ENCODE peak calls at places on chromosomes 11 and 22, in four cellular contexts. I is GM12891, S is GM12878, A is K562. N is an unnamed sample.

GRCh38 chr22:33521879-33522665 is 398.2 kb downstream of the LARGE1 start:
- DNase-seq in I (no peak), S (no peak), A (no peak), N (no peak)

GRCh38 chr11:106152824-106153223 is 75.4 kb downstream of the AASDHPPT start:
- DNase-seq in I (no peak), S (no peak), A (no peak), N (no peak)

GRCh38 chr11:96096360-96096759 is 172.5 kb upstream of the MTMR2 start:
- DNase-seq in I (no peak), S (no peak), A (no peak), N (no peak)

GRCh38 chr11:79437981-79438630 is 2.7 kb downstream of the TENM4 start:
- DNase-seq in I (no peak), S (no peak), A (no peak), N (no peak)

GRCh38 chr11:44524751-44525171 is 40.7 kb upstream of the CD82 start:
- DNase-seq in I (no peak), S (no peak), A (no peak), N (no peak)

GRCh38 chr11:9708544-9708943 is 44.7 kb downstream of the SWAP70 start:
- DNase-seq in I (no peak), S (no peak), A (no peak), N (no peak)

GRCh38 chr11:102120437-102120935 is 10.2 kb downstream of the YAP1 start:
- DNase-seq in I (no peak), S (no peak), A (no peak), N (no peak)

GRCh38 chr22:21594865-21595452 is 27.4 kb downstream of the UBE2L3 start:
- DNase-seq in I (no peak), S (no peak), A (no peak), N (no peak)

GRCh38 chr22:27558658-27559371 is 242.7 kb downstream of the MN1 start:
- DNase-seq in I (no peak), S (no peak), A (no peak), N (no peak)

GRCh38 chr11:133833899-133834296 is 11.4 kb downstream of the SPATA19 start:
- DNase-seq in I (no peak), S (no peak), A (no peak), N (no peak)

GRCh38 chr22:22400099-22400498 is 108.4 kb downstream of the ZNF280B start:
- DNase-seq in I (no peak), S (no peak), A (peak), N (no peak)

GRCh38 chr11:62665630-62666258 is 632 bp downstream of the CSKMT start:
- DNase-seq in I (no peak), S (no peak), A (peak), N (peak)
- TF ChIP-seq SPI1 in I (no peak), S (no peak), A (no peak), N (no peak)

DNA sequence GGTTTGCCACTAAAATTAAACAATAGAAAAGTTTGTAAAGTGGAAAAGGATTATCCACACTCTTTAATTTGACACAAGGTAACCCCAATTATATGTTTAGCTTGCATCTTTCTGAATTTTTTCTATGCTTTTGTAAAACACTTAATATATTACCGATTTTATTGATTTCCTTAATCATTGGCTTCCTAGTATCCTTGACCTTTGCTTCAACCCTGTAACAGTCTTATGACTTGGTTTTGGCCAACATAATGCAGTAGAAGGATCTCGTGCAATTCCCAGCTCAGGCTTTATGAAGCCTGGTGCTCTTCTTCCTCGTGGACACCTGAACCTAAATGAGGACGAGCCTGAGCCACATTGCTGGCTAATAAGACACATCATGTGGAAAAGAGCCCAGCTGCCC is 23.6 kb upstream of the CASP4 start:
- DNase-seq in I (no peak), S (no peak), A (no peak), N (no peak)
- TF ChIP-seq SPI1 in I (no peak), S (no peak), A (no peak), N (no peak)

GRCh38 chr11:48095779-48096470 is 115.6 kb downstream of the PTPRJ start:
- DNase-seq in I (no peak), S (no peak), A (no peak), N (no peak)
- TF ChIP-seq SPI1 in I (no peak), S (no peak), A (no peak), N (no peak)

GRCh38 chr11:118286545-118286944 is 18.0 kb upstream of the CD3E start:
- DNase-seq in I (no peak), S (no peak), A (no peak), N (no peak)
- TF ChIP-seq SPI1 in I (no peak), S (no peak), A (no peak), N (no peak)

GRCh38 chr11:88179141-88179540 is 3.9 kb upstream of the RAB38 start:
- DNase-seq in I (no peak), S (peak), A (no peak), N (no peak)
- TF ChIP-seq SPI1 in I (no peak), S (no peak), A (no peak), N (no peak)

GRCh38 chr11:61935861-61936260 is 14.3 kb upstream of the BEST1 start:
- DNase-seq in I (no peak), S (no peak), A (no peak), N (no peak)
- TF ChIP-seq SPI1 in I (no peak), S (no peak), A (no peak), N (no peak)

GRCh38 chr11:75236062-75236461 is 4.5 kb upstream of the TPBGL start:
- DNase-seq in I (no peak), S (no peak), A (no peak), N (no peak)

GRCh38 chr11:75239551-75240290 is 853 bp upstream of the TPBGL start:
- DNase-seq in I (no peak), S (no peak), A (no peak), N (no peak)

GRCh38 chr11:75233688-75234295 is 6.8 kb upstream of the TPBGL start:
- DNase-seq in I (no peak), S (no peak), A (peak), N (peak)

GRCh38 chr11:75238595-75239245 is 1.9 kb upstream of the TPBGL start:
- DNase-seq in I (no peak), S (no peak), A (no peak), N (no peak)

DNA sequence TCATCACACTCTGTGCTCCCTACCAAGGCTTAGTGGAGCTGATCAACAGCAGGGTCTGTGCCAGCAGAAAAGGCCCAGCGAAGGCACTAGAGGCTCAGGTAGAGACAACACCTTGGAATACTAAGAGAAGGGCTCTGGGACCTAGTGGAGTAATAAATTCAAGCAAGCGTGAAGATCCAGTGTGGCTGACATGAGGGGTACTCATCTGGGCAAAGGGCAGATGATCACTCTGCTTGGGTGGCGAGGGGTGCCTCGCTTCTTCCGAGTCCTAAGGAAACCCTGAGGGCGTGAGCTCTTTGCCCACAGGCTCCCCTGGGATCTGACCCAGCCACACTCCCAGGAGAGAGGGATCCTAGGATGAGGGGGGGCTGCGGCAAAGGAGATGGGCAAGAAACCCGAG is 3.5 kb upstream of the TPBGL start:
- DNase-seq in I (no peak), S (no peak), A (no peak), N (no peak)
- TF ChIP-seq SPI1 in I (no peak), S (no peak), A (no peak), N (no peak)

GRCh38 chr11:109794501-109794900 is 298.7 kb upstream of the ZC3H12C start:
- DNase-seq in I (no peak), S (no peak), A (no peak), N (no peak)
- TF ChIP-seq SPI1 in I (no peak), S (no peak), A (no peak), N (no peak)

GRCh38 chr11:120863359-120863758 is 160.5 kb upstream of the TBCEL start:
- DNase-seq in I (no peak), S (no peak), A (no peak), N (no peak)
- TF ChIP-seq SPI1 in I (no peak), S (no peak), A (no peak), N (no peak)

DNA sequence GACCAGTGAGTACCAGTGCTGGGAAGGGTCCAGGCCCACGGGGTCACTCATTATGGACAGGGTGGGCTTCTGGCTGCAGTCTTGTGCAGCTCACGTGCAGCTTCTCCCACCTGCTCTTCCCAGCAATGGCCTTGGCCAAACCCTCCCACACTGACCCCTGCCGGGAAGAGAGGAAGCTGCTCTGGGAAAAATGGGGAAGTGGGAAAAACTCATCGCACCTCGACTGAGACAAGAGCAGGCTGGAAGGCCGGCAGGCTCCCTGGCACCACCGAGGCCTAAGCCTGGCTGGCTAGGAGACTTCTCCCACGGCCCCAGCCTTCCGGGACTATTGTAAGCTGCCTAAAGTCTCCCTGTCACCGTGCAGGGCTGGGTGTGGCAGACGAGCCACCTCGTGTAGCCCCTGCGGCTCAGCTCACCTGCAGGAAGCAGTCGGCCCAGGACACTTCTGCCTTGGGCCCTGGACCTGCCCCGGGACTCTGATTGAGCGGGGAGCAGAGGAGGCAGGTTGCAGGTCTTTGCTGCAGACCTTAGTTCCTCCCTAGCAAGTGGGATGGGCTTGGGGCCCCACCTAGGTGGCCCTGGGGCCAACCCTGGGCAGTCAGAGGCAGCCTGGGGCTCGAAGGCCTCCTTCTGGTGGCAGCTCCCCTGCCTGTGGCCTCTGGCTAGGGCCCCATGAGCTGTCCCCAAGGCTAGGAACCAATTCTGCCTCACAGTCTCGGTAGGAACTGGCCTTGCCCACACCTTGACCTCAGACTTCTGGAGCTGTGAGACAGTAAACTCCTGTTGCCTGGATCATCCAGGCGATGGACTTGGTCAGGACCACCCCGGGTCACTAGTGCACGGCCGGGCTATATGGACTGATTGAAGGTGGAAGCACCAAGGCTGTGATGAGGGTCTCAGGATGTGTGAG is 23.1 kb downstream of the MRGPRG start:
- DNase-seq in I (no peak), S (no peak), A (peak), N (peak)
- TF ChIP-seq SPI1 in I (peak), S (peak), A (peak), N (peak)

N was measured in HL-60.